ENCODE peak calls at places on chromosome 13, in four cellular contexts. N is AG09319, H is IMR-90, D is GM23338. P is an unnamed sample.

GRCh38 chr13:99083976-99084375 is 106.1 kb upstream of the DOCK9 start:
- DNase-seq in N (no peak), H (no peak), D (no peak), P (no peak)

GRCh38 chr13:69092615-69093322 is 1014.9 kb upstream of the ATXN8OS start:
- DNase-seq in N (no peak), H (no peak), D (peak), P (no peak)

GRCh38 chr13:99308481-99309087 is 1.4 kb upstream of the GPR183 start:
- DNase-seq in N (no peak), H (peak), D (no peak), P (no peak)

GRCh38 chr13:23321534-23322241 is 111.8 kb downstream of the SACS start:
- DNase-seq in N (peak), H (peak), D (no peak), P (no peak)

GRCh38 chr13:104014803-104015645 is 948.8 kb upstream of the SLC10A2 start:
- DNase-seq in N (no peak), H (peak), D (no peak), P (no peak)

GRCh38 chr13:33251131-33251629 is 34.4 kb downstream of the STARD13 start:
- DNase-seq in N (peak), H (peak), D (no peak), P (no peak)

GRCh38 chr13:50170447-50171037 is 155.3 kb downstream of the KCNRG start:
- DNase-seq in N (no peak), H (peak), D (no peak), P (no peak)

GRCh38 chr13:65679240-65679639 is 1550.9 kb downstream of the PCDH9 start:
- DNase-seq in N (no peak), H (peak), D (no peak), P (no peak)

GRCh38 chr13:109344552-109345157 is 441.7 kb downstream of the IRS2 start:
- DNase-seq in N (no peak), H (peak), D (no peak), P (no peak)

GRCh38 chr13:63124863-63125262 is 1709.2 kb upstream of the PCDH20 start:
- DNase-seq in N (no peak), H (peak), D (peak), P (no peak)

GRCh38 chr13:95002968-95003813 is 290.8 kb upstream of the SOX21 start:
- DNase-seq in N (no peak), H (no peak), D (peak), P (no peak)

GRCh38 chr13:94454906-94455305 is 24.6 kb downstream of the DCT start:
- DNase-seq in N (no peak), H (peak), D (no peak), P (no peak)

GRCh38 chr13:97030705-97031452 is 36.6 kb upstream of the OXGR1 start:
- DNase-seq in N (no peak), H (peak), D (peak), P (peak)

GRCh38 chr13:97559981-97560380 is 126.0 kb downstream of the RAP2A start:
- DNase-seq in N (no peak), H (no peak), D (no peak), P (no peak)

DNA sequence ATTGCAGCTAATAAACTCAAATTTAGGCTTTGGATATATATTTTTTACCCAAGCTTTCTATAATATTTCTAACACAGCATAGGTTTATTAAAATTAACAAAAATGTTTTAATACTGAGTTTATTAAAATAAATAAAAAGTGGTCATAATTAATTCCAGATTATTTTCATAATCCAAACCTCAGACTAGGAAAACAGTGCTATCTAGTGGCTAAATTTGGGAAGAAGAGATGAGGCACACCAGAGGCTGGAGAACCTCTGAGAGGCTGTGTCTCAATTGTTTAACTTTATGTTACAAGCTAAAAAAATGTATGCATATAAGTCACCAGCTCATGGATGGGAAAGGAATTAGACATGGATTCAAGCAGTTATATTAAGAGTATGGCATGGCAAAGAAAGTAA is 392.5 kb downstream of the DIAPH3 start:
- DNase-seq in N (no peak), H (peak), D (peak), P (no peak)
- TF ChIP-seq CTCF in N (peak), H (peak), D (peak), P (peak)

GRCh38 chr13:39957868-39958676 is 302.6 kb downstream of the COG6 start:
- DNase-seq in N (no peak), H (no peak), D (no peak), P (no peak)

GRCh38 chr13:39963612-39964011 is 308.1 kb downstream of the COG6 start:
- DNase-seq in N (no peak), H (no peak), D (no peak), P (no peak)

GRCh38 chr13:39959497-39959896 is 304.0 kb downstream of the COG6 start:
- DNase-seq in N (no peak), H (no peak), D (no peak), P (no peak)

GRCh38 chr13:39960206-39960605 is 304.7 kb downstream of the COG6 start:
- DNase-seq in N (no peak), H (no peak), D (no peak), P (no peak)

DNA sequence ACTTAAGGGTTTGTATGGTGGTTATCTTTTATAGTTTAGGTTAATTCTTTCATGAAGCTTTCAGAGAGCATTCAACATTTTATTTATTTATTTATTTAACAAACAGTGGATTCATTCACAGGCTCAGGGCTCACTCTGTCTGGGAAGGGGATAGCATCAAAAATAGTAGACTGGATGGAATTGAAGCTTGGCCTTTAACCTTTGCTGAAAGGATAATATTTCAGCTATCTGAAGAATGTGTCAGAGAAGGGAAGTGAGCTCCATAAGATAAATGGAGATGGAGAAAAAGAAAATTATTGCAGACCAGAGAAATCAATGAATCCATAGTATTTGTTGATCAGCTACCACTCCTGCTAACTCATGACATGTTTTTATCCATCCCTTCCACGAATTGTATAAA is 305.6 kb downstream of the COG6 start:
- DNase-seq in N (no peak), H (no peak), D (no peak), P (no peak)
- TF ChIP-seq CTCF in N (no peak), H (no peak), D (no peak), P (no peak)

GRCh38 chr13:73677041-73677589 is 457.1 kb downstream of the KLF12 start:
- DNase-seq in N (no peak), H (peak), D (no peak), P (no peak)
- TF ChIP-seq CTCF in N (no peak), H (no peak), D (no peak), P (no peak)

GRCh38 chr13:21037656-21038055 is 23.7 kb downstream of the LATS2 start:
- DNase-seq in N (no peak), H (no peak), D (no peak), P (no peak)

GRCh38 chr13:21032656-21033055 is 28.7 kb downstream of the LATS2 start:
- DNase-seq in N (no peak), H (no peak), D (no peak), P (no peak)

GRCh38 chr13:21033866-21034601 is 27.4 kb downstream of the LATS2 start:
- DNase-seq in N (no peak), H (no peak), D (no peak), P (no peak)

GRCh38 chr13:21033224-21033855 is 28.0 kb downstream of the LATS2 start:
- DNase-seq in N (no peak), H (no peak), D (no peak), P (no peak)

GRCh38 chr13:21034602-21035190 is 26.7 kb downstream of the LATS2 start:
- DNase-seq in N (no peak), H (no peak), D (peak), P (peak)
- TF ChIP-seq CTCF in N (peak), H (peak), D (peak), P (no peak)

GRCh38 chr13:110712849-110713641 is 455 bp upstream of the ING1 start:
- DNase-seq in N (peak), H (peak), D (peak), P (peak)
- TF ChIP-seq CTCF in N (no peak), H (no peak), D (no peak), P (no peak)

DNA sequence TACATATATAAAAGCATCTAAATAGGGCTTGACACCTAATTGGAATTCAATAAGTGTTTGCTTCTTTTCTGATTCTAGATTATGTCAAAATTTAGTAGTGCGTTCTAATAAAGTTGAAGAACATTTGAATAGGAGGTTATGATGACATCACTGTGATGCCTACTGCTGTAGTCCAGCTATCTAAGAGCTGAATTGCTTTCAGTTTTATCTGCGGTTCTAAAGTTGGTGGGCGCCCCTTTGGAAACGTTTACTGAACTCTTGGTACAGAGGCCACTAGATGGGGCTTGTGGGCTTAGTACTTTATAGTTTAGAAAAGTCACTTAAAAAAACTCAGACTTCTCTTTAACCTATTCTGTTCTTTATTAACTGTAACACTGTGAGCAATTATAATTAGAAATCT is 776.9 kb downstream of the GPC5 start:
- DNase-seq in N (no peak), H (peak), D (peak), P (peak)
- TF ChIP-seq CTCF in N (peak), H (peak), D (peak), P (no peak)

GRCh38 chr13:58963321-58963720 is 1200.4 kb downstream of the DIAPH3 start:
- DNase-seq in N (no peak), H (no peak), D (no peak), P (no peak)

GRCh38 chr13:58964048-58964447 is 1199.7 kb downstream of the DIAPH3 start:
- DNase-seq in N (no peak), H (no peak), D (no peak), P (no peak)

GRCh38 chr13:58955546-58956385 is 1208.0 kb downstream of the DIAPH3 start:
- DNase-seq in N (no peak), H (no peak), D (no peak), P (no peak)

GRCh38 chr13:58960909-58961308 is 1202.8 kb downstream of the DIAPH3 start:
- DNase-seq in N (no peak), H (peak), D (peak), P (no peak)
- TF ChIP-seq CTCF in N (no peak), H (peak), D (peak), P (peak)

DNA sequence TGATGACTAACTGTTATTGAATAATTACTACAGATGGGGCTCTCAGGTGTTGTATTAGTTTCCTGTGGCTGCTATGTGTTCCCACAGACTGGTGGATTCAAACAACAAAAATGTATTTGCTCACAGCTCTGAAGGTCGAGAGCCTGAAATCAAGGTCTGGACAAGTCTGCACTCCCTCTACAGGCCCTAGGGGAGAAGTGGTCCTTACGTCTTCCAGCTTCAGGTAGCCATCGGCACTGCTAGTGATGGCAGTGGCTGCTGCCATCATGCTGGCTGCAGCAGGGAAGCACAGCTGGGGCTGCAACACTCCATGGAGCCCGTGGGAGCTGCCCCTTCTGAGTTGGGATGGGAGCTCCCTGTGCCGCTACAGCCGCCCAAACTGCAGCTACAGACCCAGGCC is 1.9 kb downstream of the TEX26 start:
- DNase-seq in N (no peak), H (peak), D (peak), P (no peak)
- TF ChIP-seq CTCF in N (no peak), H (peak), D (peak), P (no peak)

P was measured in endothelial cell.